ENCODE peak calls at places on chromosome 19, in five cellular contexts. W, Q, Y, J and K are unnamed samples.
A peak's percentile ranks its signal among the peaks of the same experiment; 100 is the strongest.

GRCh38 chr19:46646402-46646801 is 10.4 kb upstream of the GNG8 start:
- DNase-seq in W (peak; percentile 8), Q (no peak), Y (no peak), J (no peak), K (no peak)

GRCh38 chr19:3575260-3575741 is 2.6 kb downstream of the HMG20B start:
- DNase-seq in W (no peak), Q (no peak), Y (no peak), J (no peak), K (no peak)

GRCh38 chr19:18007939-18008673 is at the start of gene ARRDC2:
- DNase-seq in W (peak; percentile 97), Q (peak; percentile 99), Y (peak; percentile 92), J (peak; percentile 68), K (peak; percentile 69)

GRCh38 chr19:3056454-3057016 is 5.8 kb downstream of the TLE5 start:
- DNase-seq in W (no peak), Q (no peak), Y (no peak), J (no peak), K (no peak)

GRCh38 chr19:13864513-13865242 is 12.3 kb upstream of the NANOS3 start:
- DNase-seq in W (peak; percentile 42), Q (no peak), Y (no peak), J (no peak), K (no peak)

GRCh38 chr19:16660763-16661479 is at the start of gene TMEM38A:
- DNase-seq in W (peak; percentile 86), Q (no peak), Y (peak; percentile 72), J (no peak), K (peak; percentile 34)

GRCh38 chr19:42250666-42251531 is 4.0 kb downstream of the ERF start:
- DNase-seq in W (no peak), Q (no peak), Y (peak; percentile 55), J (no peak), K (no peak)

GRCh38 chr19:22882797-22883196 is 50.7 kb downstream of the ZNF723 start:
- DNase-seq in W (no peak), Q (peak; percentile 13), Y (no peak), J (no peak), K (no peak)

GRCh38 chr19:38384209-38385027 is 3.4 kb downstream of the GGN start:
- DNase-seq in W (no peak), Q (no peak), Y (no peak), J (no peak), K (no peak)

GRCh38 chr19:44113784-44114390 is 688 bp downstream of the ZNF225 start:
- DNase-seq in W (no peak), Q (no peak), Y (no peak), J (no peak), K (no peak)

GRCh38 chr19:15123900-15124299 is 16.7 kb downstream of the SYDE1 start:
- DNase-seq in W (peak; percentile 73), Q (no peak), Y (peak; percentile 83), J (no peak), K (no peak)
- TF ChIP-seq CTCF in W (no peak), Q (no peak), Y (no peak), J (no peak), K (no peak)

GRCh38 chr19:6711605-6712004 is 8.8 kb downstream of the C3 start:
- DNase-seq in W (peak; percentile 8), Q (no peak), Y (no peak), J (no peak), K (no peak)

GRCh38 chr19:6712231-6712630 is 8.2 kb downstream of the C3 start:
- DNase-seq in W (peak; percentile 23), Q (no peak), Y (no peak), J (no peak), K (no peak)

GRCh38 chr19:6709549-6709948 is 10.9 kb downstream of the C3 start:
- DNase-seq in W (peak; percentile 13), Q (no peak), Y (no peak), J (no peak), K (no peak)

GRCh38 chr19:6711078-6711361 is 9.4 kb downstream of the C3 start:
- DNase-seq in W (peak; percentile 36), Q (no peak), Y (no peak), J (no peak), K (no peak)

GRCh38 chr19:6710273-6711077 is 10.0 kb downstream of the C3 start:
- DNase-seq in W (peak; percentile 48), Q (no peak), Y (no peak), J (no peak), K (no peak)
- TF ChIP-seq CTCF in W (no peak), Q (peak; percentile 29), Y (no peak), J (no peak), K (peak; percentile 47)

GRCh38 chr19:45200614-45201013 is 22.0 kb downstream of the BLOC1S3 start:
- DNase-seq in W (no peak), Q (no peak), Y (peak; percentile 31), J (no peak), K (no peak)
- TF ChIP-seq CTCF in W (peak; percentile 38), Q (peak; percentile 35), Y (no peak), J (no peak), K (peak; percentile 41)

GRCh38 chr19:51784109-51784785 is 10.7 kb upstream of the FPR3 start:
- DNase-seq in W (no peak), Q (no peak), Y (no peak), J (no peak), K (no peak)

GRCh38 chr19:51786651-51787494 is 8.1 kb upstream of the FPR3 start:
- DNase-seq in W (no peak), Q (no peak), Y (no peak), J (no peak), K (no peak)

GRCh38 chr19:51779703-51780102 is 15.3 kb upstream of the FPR3 start:
- DNase-seq in W (no peak), Q (no peak), Y (no peak), J (no peak), K (no peak)

GRCh38 chr19:51784922-51785690 is 9.9 kb upstream of the FPR3 start:
- DNase-seq in W (peak; percentile 67), Q (no peak), Y (peak; percentile 29), J (peak; percentile 58), K (no peak)

GRCh38 chr19:51783373-51783772 is 11.6 kb upstream of the FPR3 start:
- DNase-seq in W (no peak), Q (no peak), Y (no peak), J (no peak), K (no peak)
- TF ChIP-seq CTCF in W (no peak), Q (peak; percentile 40), Y (no peak), J (no peak), K (peak; percentile 17)

GRCh38 chr19:19385131-19385899 is 20.2 kb upstream of the GATAD2A start:
- DNase-seq in W (peak; percentile 100), Q (peak; percentile 69), Y (peak; percentile 99), J (peak; percentile 98), K (peak; percentile 100)
- TF ChIP-seq CTCF in W (peak; percentile 27), Q (no peak), Y (no peak), J (no peak), K (peak; percentile 9)